ENCODE peak calls at places on chromosomes 13 and 19, in six cellular contexts. One of them, this sample, is unnamed.

GRCh38 chr19:34733266-34733825 is 697 bp upstream of the ZNF181 start:
- DNase-seq in A549: no peak
- DNase-seq in cerebellar cortex: no peak
- DNase-seq in stimulated activated CD4-positive, alpha-beta T cell treated with anti-CD3 and anti-CD28 coated beads, Interleukin-4, amount 100 ng/mL, for 24 hours: no peak
- DNase-seq in NCI-H2081: peak; percentile 22
- DNase-seq in PC-9: no peak
- DNase-seq in this sample: no peak

GRCh38 chr13:77002590-77003190 is 10.8 kb downstream of the CLN5 start:
- DNase-seq in A549: peak; percentile 22
- DNase-seq in cerebellar cortex: peak; percentile 67
- DNase-seq in stimulated activated CD4-positive, alpha-beta T cell treated with anti-CD3 and anti-CD28 coated beads, Interleukin-4, amount 100 ng/mL, for 24 hours: no peak
- DNase-seq in NCI-H2081: no peak
- DNase-seq in PC-9: peak; percentile 9
- DNase-seq in this sample: peak; percentile 12

GRCh38 chr13:100269837-100270236 is 180.9 kb downstream of the PCCA start:
- DNase-seq in A549: no peak
- DNase-seq in cerebellar cortex: peak; percentile 75
- DNase-seq in stimulated activated CD4-positive, alpha-beta T cell treated with anti-CD3 and anti-CD28 coated beads, Interleukin-4, amount 100 ng/mL, for 24 hours: no peak
- DNase-seq in NCI-H2081: no peak
- DNase-seq in PC-9: no peak
- DNase-seq in this sample: no peak

GRCh38 chr13:113427562-113428468 is 25.5 kb downstream of the ADPRHL1 start:
- DNase-seq in A549: no peak
- DNase-seq in cerebellar cortex: no peak
- DNase-seq in stimulated activated CD4-positive, alpha-beta T cell treated with anti-CD3 and anti-CD28 coated beads, Interleukin-4, amount 100 ng/mL, for 24 hours: no peak
- DNase-seq in NCI-H2081: no peak
- DNase-seq in PC-9: peak; percentile 30
- DNase-seq in this sample: no peak

GRCh38 chr19:30228113-30228725 is 144.0 kb upstream of the ZNF536 start:
- DNase-seq in A549: no peak
- DNase-seq in cerebellar cortex: peak; percentile 16
- DNase-seq in stimulated activated CD4-positive, alpha-beta T cell treated with anti-CD3 and anti-CD28 coated beads, Interleukin-4, amount 100 ng/mL, for 24 hours: no peak
- DNase-seq in NCI-H2081: no peak
- DNase-seq in PC-9: no peak
- DNase-seq in this sample: no peak

GRCh38 chr13:30711375-30711774 is 24.0 kb upstream of the ALOX5AP start:
- DNase-seq in A549: no peak
- DNase-seq in cerebellar cortex: no peak
- DNase-seq in stimulated activated CD4-positive, alpha-beta T cell treated with anti-CD3 and anti-CD28 coated beads, Interleukin-4, amount 100 ng/mL, for 24 hours: no peak
- DNase-seq in NCI-H2081: no peak
- DNase-seq in PC-9: no peak
- DNase-seq in this sample: no peak

GRCh38 chr19:50328257-50329145 is 676 bp downstream of the KCNC3 start:
- DNase-seq in A549: no peak
- DNase-seq in cerebellar cortex: peak; percentile 20
- DNase-seq in stimulated activated CD4-positive, alpha-beta T cell treated with anti-CD3 and anti-CD28 coated beads, Interleukin-4, amount 100 ng/mL, for 24 hours: peak; percentile 48
- DNase-seq in NCI-H2081: no peak
- DNase-seq in PC-9: no peak
- DNase-seq in this sample: no peak

GRCh38 chr13:80841346-80841882 is 500.5 kb upstream of the SPRY2 start:
- DNase-seq in A549: no peak
- DNase-seq in cerebellar cortex: no peak
- DNase-seq in stimulated activated CD4-positive, alpha-beta T cell treated with anti-CD3 and anti-CD28 coated beads, Interleukin-4, amount 100 ng/mL, for 24 hours: no peak
- DNase-seq in NCI-H2081: no peak
- DNase-seq in PC-9: no peak
- DNase-seq in this sample: no peak

GRCh38 chr13:27774651-27775050 is 17.6 kb upstream of the GSX1 start:
- DNase-seq in A549: no peak
- DNase-seq in cerebellar cortex: no peak
- DNase-seq in stimulated activated CD4-positive, alpha-beta T cell treated with anti-CD3 and anti-CD28 coated beads, Interleukin-4, amount 100 ng/mL, for 24 hours: no peak
- DNase-seq in NCI-H2081: no peak
- DNase-seq in PC-9: no peak
- DNase-seq in this sample: no peak

GRCh38 chr13:114119196-114119595 is 13.2 kb downstream of the RASA3 start:
- DNase-seq in A549: peak; percentile 37
- DNase-seq in cerebellar cortex: peak; percentile 35
- DNase-seq in stimulated activated CD4-positive, alpha-beta T cell treated with anti-CD3 and anti-CD28 coated beads, Interleukin-4, amount 100 ng/mL, for 24 hours: no peak
- DNase-seq in NCI-H2081: no peak
- DNase-seq in PC-9: no peak
- DNase-seq in this sample: no peak

GRCh38 chr13:66623129-66623528 is 607.0 kb downstream of the PCDH9 start:
- DNase-seq in A549: no peak
- DNase-seq in cerebellar cortex: no peak
- DNase-seq in stimulated activated CD4-positive, alpha-beta T cell treated with anti-CD3 and anti-CD28 coated beads, Interleukin-4, amount 100 ng/mL, for 24 hours: no peak
- DNase-seq in NCI-H2081: no peak
- DNase-seq in PC-9: no peak
- DNase-seq in this sample: no peak

GRCh38 chr13:91036886-91037285 is 310.6 kb upstream of the MIR17HG start:
- DNase-seq in A549: no peak
- DNase-seq in cerebellar cortex: no peak
- DNase-seq in stimulated activated CD4-positive, alpha-beta T cell treated with anti-CD3 and anti-CD28 coated beads, Interleukin-4, amount 100 ng/mL, for 24 hours: no peak
- DNase-seq in NCI-H2081: no peak
- DNase-seq in PC-9: no peak
- DNase-seq in this sample: no peak

GRCh38 chr19:41323023-41323422 is 13.1 kb downstream of the CCDC97 start:
- DNase-seq in A549: no peak
- DNase-seq in cerebellar cortex: no peak
- DNase-seq in stimulated activated CD4-positive, alpha-beta T cell treated with anti-CD3 and anti-CD28 coated beads, Interleukin-4, amount 100 ng/mL, for 24 hours: no peak
- DNase-seq in NCI-H2081: no peak
- DNase-seq in PC-9: no peak
- DNase-seq in this sample: no peak

GRCh38 chr13:44744880-44745633 is 168.9 kb upstream of the TSC22D1 start:
- DNase-seq in A549: no peak
- DNase-seq in cerebellar cortex: no peak
- DNase-seq in stimulated activated CD4-positive, alpha-beta T cell treated with anti-CD3 and anti-CD28 coated beads, Interleukin-4, amount 100 ng/mL, for 24 hours: no peak
- DNase-seq in NCI-H2081: no peak
- DNase-seq in PC-9: no peak
- DNase-seq in this sample: no peak

GRCh38 chr13:28055362-28055761 is 45.0 kb downstream of the FLT3 start:
- DNase-seq in A549: no peak
- DNase-seq in cerebellar cortex: no peak
- DNase-seq in stimulated activated CD4-positive, alpha-beta T cell treated with anti-CD3 and anti-CD28 coated beads, Interleukin-4, amount 100 ng/mL, for 24 hours: no peak
- DNase-seq in NCI-H2081: no peak
- DNase-seq in PC-9: no peak
- DNase-seq in this sample: no peak

GRCh38 chr19:30227661-30228112 is 144.5 kb upstream of the ZNF536 start:
- DNase-seq in A549: peak; percentile 89
- DNase-seq in cerebellar cortex: peak; percentile 70
- DNase-seq in stimulated activated CD4-positive, alpha-beta T cell treated with anti-CD3 and anti-CD28 coated beads, Interleukin-4, amount 100 ng/mL, for 24 hours: peak; percentile 42
- DNase-seq in NCI-H2081: no peak
- DNase-seq in PC-9: peak; percentile 18
- DNase-seq in this sample: peak; percentile 13

GRCh38 chr13:112442483-112443090 is 66.4 kb downstream of the SPACA7 start:
- DNase-seq in A549: no peak
- DNase-seq in cerebellar cortex: no peak
- DNase-seq in stimulated activated CD4-positive, alpha-beta T cell treated with anti-CD3 and anti-CD28 coated beads, Interleukin-4, amount 100 ng/mL, for 24 hours: no peak
- DNase-seq in NCI-H2081: no peak
- DNase-seq in PC-9: no peak
- DNase-seq in this sample: no peak

GRCh38 chr19:47296036-47296435 is 13.6 kb upstream of the C5AR1 start:
- DNase-seq in A549: peak; percentile 88
- DNase-seq in cerebellar cortex: peak; percentile 90
- DNase-seq in stimulated activated CD4-positive, alpha-beta T cell treated with anti-CD3 and anti-CD28 coated beads, Interleukin-4, amount 100 ng/mL, for 24 hours: peak; percentile 88
- DNase-seq in NCI-H2081: peak; percentile 92
- DNase-seq in PC-9: peak; percentile 70
- DNase-seq in this sample: peak; percentile 79

GRCh38 chr19:55667958-55668357 is 7.1 kb upstream of the EPN1 start:
- DNase-seq in A549: no peak
- DNase-seq in cerebellar cortex: no peak
- DNase-seq in stimulated activated CD4-positive, alpha-beta T cell treated with anti-CD3 and anti-CD28 coated beads, Interleukin-4, amount 100 ng/mL, for 24 hours: no peak
- DNase-seq in NCI-H2081: no peak
- DNase-seq in PC-9: peak; percentile 83
- DNase-seq in this sample: no peak

GRCh38 chr13:113560645-113561416 is 23.7 kb upstream of the TFDP1 start:
- DNase-seq in A549: no peak
- DNase-seq in cerebellar cortex: no peak
- DNase-seq in stimulated activated CD4-positive, alpha-beta T cell treated with anti-CD3 and anti-CD28 coated beads, Interleukin-4, amount 100 ng/mL, for 24 hours: no peak
- DNase-seq in NCI-H2081: no peak
- DNase-seq in PC-9: no peak
- DNase-seq in this sample: no peak

GRCh38 chr13:98827449-98827848 is 75.0 kb upstream of the SLC15A1 start:
- DNase-seq in A549: no peak
- DNase-seq in cerebellar cortex: no peak
- DNase-seq in stimulated activated CD4-positive, alpha-beta T cell treated with anti-CD3 and anti-CD28 coated beads, Interleukin-4, amount 100 ng/mL, for 24 hours: no peak
- DNase-seq in NCI-H2081: no peak
- DNase-seq in PC-9: no peak
- DNase-seq in this sample: no peak

GRCh38 chr19:1057185-1057857 is 9.6 kb upstream of the ARHGAP45 start:
- DNase-seq in A549: no peak
- DNase-seq in cerebellar cortex: peak; percentile 63
- DNase-seq in stimulated activated CD4-positive, alpha-beta T cell treated with anti-CD3 and anti-CD28 coated beads, Interleukin-4, amount 100 ng/mL, for 24 hours: peak; percentile 52
- DNase-seq in NCI-H2081: no peak
- DNase-seq in PC-9: peak; percentile 43
- DNase-seq in this sample: no peak

GRCh38 chr13:60931858-60932546 is 483.6 kb downstream of the PCDH20 start:
- DNase-seq in A549: no peak
- DNase-seq in cerebellar cortex: no peak
- DNase-seq in stimulated activated CD4-positive, alpha-beta T cell treated with anti-CD3 and anti-CD28 coated beads, Interleukin-4, amount 100 ng/mL, for 24 hours: no peak
- DNase-seq in NCI-H2081: no peak
- DNase-seq in PC-9: no peak
- DNase-seq in this sample: no peak

GRCh38 chr19:6532244-6532999 is 1.6 kb downstream of the TNFSF9 start:
- DNase-seq in A549: no peak
- DNase-seq in cerebellar cortex: no peak
- DNase-seq in stimulated activated CD4-positive, alpha-beta T cell treated with anti-CD3 and anti-CD28 coated beads, Interleukin-4, amount 100 ng/mL, for 24 hours: no peak
- DNase-seq in NCI-H2081: no peak
- DNase-seq in PC-9: no peak
- DNase-seq in this sample: no peak

GRCh38 chr19:10226376-10227214 is 4.5 kb downstream of the S1PR2 start:
- DNase-seq in A549: no peak
- DNase-seq in cerebellar cortex: no peak
- DNase-seq in stimulated activated CD4-positive, alpha-beta T cell treated with anti-CD3 and anti-CD28 coated beads, Interleukin-4, amount 100 ng/mL, for 24 hours: no peak
- DNase-seq in NCI-H2081: no peak
- DNase-seq in PC-9: no peak
- DNase-seq in this sample: no peak

GRCh38 chr13:64274481-64275217 is 2859.0 kb upstream of the PCDH20 start:
- DNase-seq in A549: no peak
- DNase-seq in cerebellar cortex: no peak
- DNase-seq in stimulated activated CD4-positive, alpha-beta T cell treated with anti-CD3 and anti-CD28 coated beads, Interleukin-4, amount 100 ng/mL, for 24 hours: no peak
- DNase-seq in NCI-H2081: no peak
- DNase-seq in PC-9: no peak
- DNase-seq in this sample: no peak

GRCh38 chr13:21365574-21365973 is 93.5 kb downstream of the ZDHHC20 start:
- DNase-seq in A549: no peak
- DNase-seq in cerebellar cortex: no peak
- DNase-seq in stimulated activated CD4-positive, alpha-beta T cell treated with anti-CD3 and anti-CD28 coated beads, Interleukin-4, amount 100 ng/mL, for 24 hours: no peak
- DNase-seq in NCI-H2081: no peak
- DNase-seq in PC-9: no peak
- DNase-seq in this sample: no peak

GRCh38 chr19:29288276-29288675 is 75.3 kb upstream of the UQCRFS1 start:
- DNase-seq in A549: no peak
- DNase-seq in cerebellar cortex: no peak
- DNase-seq in stimulated activated CD4-positive, alpha-beta T cell treated with anti-CD3 and anti-CD28 coated beads, Interleukin-4, amount 100 ng/mL, for 24 hours: no peak
- DNase-seq in NCI-H2081: no peak
- DNase-seq in PC-9: no peak
- DNase-seq in this sample: no peak

This sample was measured in HCT116.